ENCODE peak calls at places on chromosomes 4 and X, in five cellular contexts. K is RWPE1, X is fibroblast of mammary gland, E is epithelial cell of esophagus, L is AG10803. A is an unnamed sample.

GRCh38 chr4:165844151-165844550 is 28.9 kb upstream of the TLL1 start:
- DNase-seq in X (no peak), E (no peak), K (no peak), L (no peak), A (no peak)

GRCh38 chr4:40199179-40199670 is 2.4 kb downstream of the RHOH start:
- DNase-seq in E (no peak), X (no peak), K (no peak), L (no peak), A (no peak)

GRCh38 chr4:15392053-15392805 is 35.6 kb upstream of the C1QTNF7 start:
- DNase-seq in X (no peak), L (no peak), K (no peak), E (peak), A (no peak)

GRCh38 chrX:10159069-10159468 is 2.3 kb downstream of the CLCN4 start:
- DNase-seq in L (no peak), K (no peak), X (no peak), E (no peak), A (no peak)

GRCh38 chrX:19924285-19924684 is 36.9 kb upstream of the SH3KBP1 start:
- DNase-seq in L (peak), E (no peak), X (no peak), K (no peak), A (no peak)

GRCh38 chr4:106875340-106875739 is 160.8 kb downstream of the DKK2 start:
- DNase-seq in X (no peak), L (no peak), E (no peak), K (no peak), A (no peak)

GRCh38 chrX:10242036-10242435 is 85.3 kb downstream of the CLCN4 start:
- DNase-seq in X (no peak), K (no peak), E (no peak), L (no peak), A (no peak)

GRCh38 chr4:109966891-109967481 is 54.3 kb downstream of the EGF start:
- DNase-seq in L (no peak), X (no peak), K (no peak), E (no peak), A (no peak)

GRCh38 chr4:38768968-38769394 is 13.8 kb downstream of the TLR10 start:
- DNase-seq in K (no peak), E (peak), X (peak), L (peak), A (no peak)

GRCh38 chr4:155473420-155474095 is 96.8 kb upstream of the MAP9 start:
- DNase-seq in X (peak), L (no peak), E (peak), K (no peak), A (no peak)

GRCh38 chrX:139120760-139121159 is 409.2 kb upstream of the FGF13 start:
- DNase-seq in X (peak), L (peak), E (peak), K (peak), A (no peak)

GRCh38 chrX:17987783-17988182 is 126.7 kb upstream of the RAI2 start:
- DNase-seq in X (no peak), K (no peak), E (no peak), L (no peak), A (no peak)

GRCh38 chrX:102651242-102651967 is at the start of gene GPRASP1:
- DNase-seq in X (peak), L (peak), E (no peak), K (peak), A (peak)

GRCh38 chr4:110032603-110033002 is 119.9 kb downstream of the EGF start:
- DNase-seq in L (no peak), X (peak), K (no peak), E (no peak), A (no peak)

GRCh38 chrX:77740376-77740905 is 45.6 kb downstream of the ATRX start:
- DNase-seq in X (no peak), E (peak), L (no peak), K (no peak), A (no peak)

GRCh38 chr4:18075823-18076433 is 54.4 kb upstream of the LCORL start:
- DNase-seq in X (peak), L (no peak), K (no peak), E (peak), A (no peak)

GRCh38 chr4:133588306-133588705 is 439.2 kb downstream of the PCDH10 start:
- DNase-seq in L (no peak), K (no peak), X (no peak), E (peak), A (no peak)

GRCh38 chr4:103086565-103086964 is 10.0 kb upstream of the SLC9B2 start:
- DNase-seq in E (no peak), L (no peak), K (no peak), X (no peak), A (no peak)

GRCh38 chr4:173272987-173273386 is 61.2 kb downstream of the HMGB2 start:
- DNase-seq in K (peak), E (peak), L (peak), X (peak), A (no peak)

GRCh38 chr4:116603096-116603495 is 482.3 kb downstream of the TRAM1L1 start:
- DNase-seq in L (no peak), X (no peak), K (no peak), E (peak), A (no peak)

GRCh38 chr4:153522800-153523089 is 56.6 kb downstream of the TMEM131L start:
- DNase-seq in L (no peak), E (no peak), K (no peak), X (no peak), A (peak)

GRCh38 chr4:68368566-68369473 is 18.9 kb upstream of the YTHDC1 start:
- DNase-seq in X (peak), K (peak), E (peak), L (peak), A (no peak)

GRCh38 chr4:39353478-39354177 is 12.5 kb downstream of the RFC1 start:
- DNase-seq in E (peak), L (peak), X (peak), K (peak), A (peak)

GRCh38 chrX:13085533-13085932 is 41.1 kb upstream of the FAM9C start:
- DNase-seq in L (no peak), E (no peak), X (no peak), K (no peak), A (no peak)

GRCh38 chrX:111519215-111519614 is 7.8 kb downstream of the SERTM2 start:
- DNase-seq in K (no peak), E (no peak), X (peak), L (peak), A (no peak)

GRCh38 chrX:69504626-69505612 is 793 bp downstream of the NALF2 start:
- DNase-seq in K (no peak), X (no peak), E (no peak), L (no peak), A (no peak)

GRCh38 chrX:74420194-74421035 is 878 bp upstream of the SLC16A2 start:
- DNase-seq in L (peak), X (peak), K (peak), E (peak), A (no peak)

GRCh38 chrX:107677501-107677901 is 49.2 kb downstream of the PRPS1 start:
- DNase-seq in X (peak), K (no peak), E (peak), L (no peak), A (no peak)

GRCh38 chrX:35890699-35891098 is 28.8 kb upstream of the CFAP47 start:
- DNase-seq in E (peak), K (peak), L (no peak), X (peak), A (peak)
- TF ChIP-seq CTCF in E (peak), K (peak), L (no peak), X (peak), A (peak)

GRCh38 chrX:5876984-5877655 is 351.5 kb downstream of the NLGN4X start:
- DNase-seq in X (peak), K (no peak), E (peak), L (peak), A (peak)
- TF ChIP-seq CTCF in X (peak), K (no peak), E (peak), L (peak), A (peak)

GRCh38 chrX:104309169-104309568 is 54.4 kb upstream of the ESX1 start:
- DNase-seq in K (no peak), E (no peak), L (no peak), X (no peak), A (no peak)
- TF ChIP-seq CTCF in K (no peak), E (no peak), L (no peak), X (peak), A (no peak)

GRCh38 chr4:71188197-71188625 is 150.6 kb upstream of the SLC4A4 start:
- DNase-seq in E (no peak), K (no peak), L (no peak), X (no peak), A (no peak)
- TF ChIP-seq CTCF in E (no peak), K (no peak), L (no peak), X (no peak), A (peak)

DNA sequence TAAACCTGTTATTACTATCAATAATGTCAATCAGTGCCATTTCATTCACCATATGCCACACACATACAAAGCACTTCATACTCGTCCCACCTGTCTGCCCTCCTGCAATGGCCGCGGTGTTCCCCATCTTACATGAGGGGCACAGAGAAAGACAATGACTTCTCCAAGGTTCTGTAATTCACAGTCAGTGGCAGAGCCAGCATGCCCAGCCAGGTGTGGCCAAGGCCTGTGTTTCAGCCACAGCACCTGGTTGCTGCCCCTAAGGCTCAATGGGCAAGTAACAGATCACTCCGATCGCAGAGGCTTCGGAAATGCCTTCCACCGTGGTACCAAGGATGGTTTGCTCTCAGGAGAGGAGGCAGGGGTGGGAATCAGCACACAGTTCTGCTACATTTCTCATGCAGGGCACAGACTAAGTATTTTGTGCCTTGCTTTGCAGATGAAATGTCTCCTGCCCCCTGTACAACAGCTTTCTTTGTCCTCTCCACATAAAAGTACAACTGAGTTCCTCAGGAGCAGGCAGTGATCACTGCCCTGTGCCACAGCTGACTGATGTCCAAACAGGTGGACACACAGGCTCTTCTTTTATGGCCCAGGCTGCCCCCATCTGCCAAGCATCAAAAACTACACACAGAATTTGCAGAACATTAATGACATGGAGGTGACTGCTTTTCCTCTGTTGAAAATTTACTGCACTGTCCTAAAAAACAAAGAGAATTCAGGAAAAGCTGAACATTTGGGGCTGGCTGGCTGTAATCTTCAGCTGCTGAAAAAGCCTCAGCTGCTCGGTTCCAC is 10.8 kb downstream of the AFAP1 start:
- DNase-seq in L (no peak), K (no peak), E (peak), X (peak), A (no peak)
- TF ChIP-seq CTCF in L (peak), K (no peak), E (peak), X (peak), A (peak)